ENCODE peak calls at places on chromosomes 11 and 22, in ten cellular contexts. X is A549, N is heart right ventricle, L is Panc1, A is cardiac muscle cell, M is tibial nerve, W is esophagus squamous epithelium, U is DND-41, Z is mucosa of descending colon, B is ovary. R is an unnamed sample.

GRCh38 chr22:30337461-30337778 is 10.7 kb upstream of the TBC1D10A start:
- DNase-seq in X (no peak), N (no peak), L (no peak), A (no peak), M (no peak), W (no peak), U (no peak), Z (no peak), B (no peak), R (no peak)

GRCh38 chr11:120375076-120375475 is 38.9 kb downstream of the ARHGEF12 start:
- DNase-seq in X (no peak), N (no peak), L (no peak), A (no peak), M (no peak), W (no peak), U (no peak), Z (no peak), B (no peak), R (no peak)

GRCh38 chr22:42880815-42881214 is 23.7 kb upstream of the ARFGAP3 start:
- DNase-seq in X (no peak), N (no peak), L (no peak), A (no peak), M (no peak), W (no peak), U (no peak), Z (no peak), B (no peak), R (no peak)

GRCh38 chr11:61367406-61367805 is 5.2 kb downstream of the TMEM138 start:
- DNase-seq in X (no peak), N (no peak), L (no peak), A (no peak), M (no peak), W (no peak), U (no peak), Z (no peak), B (no peak), R (no peak)

GRCh38 chr11:131685206-131685605 is 314.8 kb downstream of the NTM start:
- DNase-seq in X (no peak), N (no peak), L (no peak), A (no peak), M (no peak), W (no peak), U (no peak), Z (no peak), B (no peak), R (no peak)

GRCh38 chr11:2376751-2377451 is at the start of gene CD81:
- DNase-seq in X (peak; percentile 32), N (peak; percentile 68), L (no peak), A (peak; percentile 75), M (peak; percentile 45), W (no peak), U (peak; percentile 65), Z (peak; percentile 52), B (peak; percentile 81), R (peak; percentile 69)

GRCh38 chr11:112128483-112129121 is 35.3 kb downstream of the IL18 start:
- DNase-seq in X (peak; percentile 66), N (peak; percentile 18), L (no peak), A (no peak), M (peak; percentile 44), W (no peak), U (no peak), Z (peak; percentile 91), B (no peak), R (peak; percentile 77)

GRCh38 chr11:75896843-75897419 is 81.9 kb downstream of the UVRAG start:
- DNase-seq in X (peak; percentile 25), N (no peak), L (peak; percentile 30), A (peak; percentile 52), M (no peak), W (no peak), U (no peak), Z (no peak), B (no peak), R (no peak)

GRCh38 chr11:33182246-33182878 is 21.1 kb upstream of the CSTF3 start:
- DNase-seq in X (no peak), N (no peak), L (no peak), A (no peak), M (no peak), W (no peak), U (no peak), Z (peak; percentile 73), B (no peak), R (no peak)

DNA sequence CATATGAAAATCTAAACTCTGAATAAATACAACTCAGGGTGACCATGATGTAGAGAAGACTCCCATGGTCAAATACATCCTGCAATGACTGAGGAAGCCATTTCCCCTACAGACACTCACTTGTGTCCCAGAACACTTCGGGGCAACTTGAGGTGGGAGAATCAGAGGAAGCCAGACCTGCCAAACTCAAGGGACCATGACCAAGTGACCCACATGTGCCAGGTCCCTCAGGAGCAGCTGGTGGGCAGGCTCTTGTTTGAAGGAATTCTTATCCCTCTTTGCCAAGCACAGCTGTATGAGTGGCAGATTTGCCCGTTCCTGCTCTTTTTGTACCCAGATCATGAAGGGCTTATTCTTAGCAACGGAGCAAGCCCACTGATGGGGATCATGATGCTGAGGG is 17.8 kb downstream of the SPATA19 start:
- DNase-seq in X (no peak), N (no peak), L (no peak), A (no peak), M (no peak), W (no peak), U (no peak), Z (no peak), B (no peak), R (no peak)
- TF ChIP-seq CTCF in X (no peak), N (no peak), L (no peak), A (no peak), M (no peak), W (no peak), U (no peak), Z (no peak), B (no peak), R (no peak)

GRCh38 chr22:46774456-46775363 is 12.3 kb downstream of the TBC1D22A start:
- DNase-seq in X (no peak), N (no peak), L (no peak), A (no peak), M (no peak), W (no peak), U (no peak), Z (no peak), B (no peak), R (no peak)

GRCh38 chr22:46775789-46776485 is 13.5 kb downstream of the TBC1D22A start:
- DNase-seq in X (no peak), N (no peak), L (no peak), A (no peak), M (no peak), W (no peak), U (no peak), Z (no peak), B (no peak), R (no peak)

GRCh38 chr22:46770726-46771125 is 8.3 kb downstream of the TBC1D22A start:
- DNase-seq in X (no peak), N (no peak), L (no peak), A (no peak), M (peak; percentile 30), W (no peak), U (no peak), Z (no peak), B (no peak), R (peak; percentile 34)

GRCh38 chr22:46775364-46775758 is 12.9 kb downstream of the TBC1D22A start:
- DNase-seq in X (no peak), N (no peak), L (no peak), A (no peak), M (no peak), W (no peak), U (no peak), Z (no peak), B (no peak), R (no peak)

DNA sequence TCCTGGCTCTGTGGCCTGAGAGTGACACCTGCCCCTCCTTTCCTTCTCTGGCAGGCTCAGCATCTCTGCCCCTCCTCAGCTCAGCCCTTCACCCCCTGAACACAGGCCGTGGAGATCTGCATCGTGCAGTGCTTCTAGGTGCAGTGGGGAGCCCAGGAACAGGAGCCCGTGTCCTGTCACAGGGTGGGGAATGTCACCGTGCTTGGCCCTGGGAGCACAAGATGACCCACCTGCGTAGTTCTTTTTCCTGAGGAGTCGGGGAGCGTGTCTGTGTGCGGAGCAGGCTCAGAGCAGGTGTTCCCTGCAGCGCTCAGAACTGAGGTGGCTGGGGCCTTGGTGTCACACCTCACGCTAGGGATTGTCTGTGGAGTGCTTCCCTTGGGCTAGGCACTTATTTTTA is 10.6 kb downstream of the TBC1D22A start:
- DNase-seq in X (no peak), N (no peak), L (no peak), A (no peak), M (no peak), W (no peak), U (no peak), Z (no peak), B (no peak), R (no peak)
- H3K4me1 ChIP-seq in X (peaks cover 35% of the 10 kb centered on the region), N (peaks cover 91% of the 10 kb centered on the region), L (peaks cover 53% of the 10 kb centered on the region), A (peaks cover 14% of the 10 kb centered on the region), M (peaks cover 73% of the 10 kb centered on the region), W (peaks cover 54% of the 10 kb centered on the region), U (peaks cover 13% of the 10 kb centered on the region), Z (peaks cover 29% of the 10 kb centered on the region), B (peaks cover 8% of the 10 kb centered on the region), R (peaks cover 10% of the 10 kb centered on the region)

GRCh38 chr11:114604886-114605285 is 9.3 kb upstream of the NXPE4 start:
- DNase-seq in X (no peak), N (no peak), L (no peak), A (no peak), M (no peak), W (no peak), U (no peak), Z (no peak), B (no peak), R (no peak)
- H3K9me3 ChIP-seq in X (no peaks in the 10 kb centered on the region), N (no peaks in the 10 kb centered on the region), L (peaks cover 3% of the 10 kb centered on the region), A (peaks cover 3% of the 10 kb centered on the region), M (no peaks in the 10 kb centered on the region), W (no peaks in the 10 kb centered on the region), U (peaks cover 24% of the 10 kb centered on the region), Z (peaks cover 11% of the 10 kb centered on the region), B (no peaks in the 10 kb centered on the region), R (no peaks in the 10 kb centered on the region)

GRCh38 chr22:17588606-17589005 is 25.3 kb downstream of the SLC25A18 start:
- DNase-seq in X (no peak), N (no peak), L (no peak), A (no peak), M (no peak), W (no peak), U (no peak), Z (no peak), B (no peak), R (no peak)
- TF ChIP-seq CTCF in X (no peak), N (no peak), L (no peak), A (no peak), M (no peak), W (no peak), U (no peak), Z (no peak), B (no peak), R (no peak)

DNA sequence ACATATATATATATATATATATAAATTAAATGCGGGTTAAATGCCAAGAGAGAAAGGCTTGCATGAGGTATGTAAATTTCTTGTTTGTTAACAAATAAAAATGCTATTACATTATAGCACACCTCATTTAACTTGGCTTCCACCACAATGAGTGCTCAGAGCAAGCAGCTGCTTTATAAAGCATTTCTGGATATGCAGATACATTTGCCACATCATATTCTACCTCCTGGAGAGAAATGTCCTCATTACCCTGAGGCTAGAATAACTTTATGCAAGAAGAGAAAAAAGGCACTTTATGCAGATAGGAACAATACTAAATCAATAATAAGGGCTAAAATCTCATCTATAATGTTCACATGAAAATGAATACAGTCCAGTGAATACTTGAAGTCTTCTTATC is 181.7 kb upstream of the CCDC90B start:
- DNase-seq in X (no peak), N (no peak), L (no peak), A (no peak), M (no peak), W (no peak), U (no peak), Z (no peak), B (no peak), R (no peak)
- H3K4me1 ChIP-seq in X (no peaks in the 10 kb centered on the region), N (no peaks in the 10 kb centered on the region), L (no peaks in the 10 kb centered on the region), A (no peaks in the 10 kb centered on the region), M (no peaks in the 10 kb centered on the region), W (no peaks in the 10 kb centered on the region), U (no peaks in the 10 kb centered on the region), Z (no peaks in the 10 kb centered on the region), B (no peaks in the 10 kb centered on the region), R (no peaks in the 10 kb centered on the region)

GRCh38 chr22:48084749-48085090 is 1322.3 kb downstream of the TBC1D22A start:
- DNase-seq in X (no peak), N (no peak), L (no peak), A (no peak), M (no peak), W (no peak), U (peak; percentile 72), Z (no peak), B (no peak), R (no peak)
- H3K9me3 ChIP-seq in X (no peaks in the 10 kb centered on the region), N (no peaks in the 10 kb centered on the region), L (no peaks in the 10 kb centered on the region), A (no peaks in the 10 kb centered on the region), M (no peaks in the 10 kb centered on the region), W (no peaks in the 10 kb centered on the region), U (no peaks in the 10 kb centered on the region), Z (no peaks in the 10 kb centered on the region), B (no peaks in the 10 kb centered on the region), R (no peaks in the 10 kb centered on the region)

R was measured in testis.